ENCODE peak calls at places on chromosomes 7 and 10, in ten cellular contexts. Z, V, U, E, A, O, L, G, Q and Y are unnamed samples.

GRCh38 chr10:63105811-63106755 is 27.0 kb upstream of the NRBF2 start:
- DNase-seq in Z (no peak), V (no peak), U (no peak), E (no peak), A (no peak), O (no peak), L (peak; percentile 48), G (no peak), Q (peak; percentile 38), Y (peak; percentile 21)

GRCh38 chr10:58701398-58702135 is 188.9 kb downstream of the BICC1 start:
- DNase-seq in Z (no peak), V (no peak), U (no peak), E (no peak), A (no peak), O (no peak), L (no peak), G (no peak), Q (no peak), Y (peak; percentile 72)

GRCh38 chr7:154505362-154505761 is 453.2 kb downstream of the DPP6 start:
- DNase-seq in Z (no peak), V (no peak), U (no peak), E (no peak), A (no peak), O (no peak), L (no peak), G (no peak), Q (no peak), Y (no peak)

GRCh38 chr7:117045927-117046710 is 92.8 kb downstream of the ST7 start:
- DNase-seq in Z (no peak), V (no peak), U (no peak), E (no peak), A (no peak), O (no peak), L (no peak), G (no peak), Q (no peak), Y (no peak)

GRCh38 chr7:69457912-69458491 is 140.3 kb upstream of the AUTS2 start:
- DNase-seq in Z (peak; percentile 15), V (no peak), U (peak; percentile 68), E (peak; percentile 80), A (no peak), O (no peak), L (peak; percentile 17), G (no peak), Q (peak; percentile 84), Y (no peak)

GRCh38 chr7:106129291-106129690 is 17.2 kb upstream of the SYPL1 start:
- DNase-seq in Z (no peak), V (no peak), U (no peak), E (no peak), A (no peak), O (no peak), L (no peak), G (no peak), Q (no peak), Y (no peak)

GRCh38 chr10:92291610-92291859 is 568 bp downstream of the MARCHF5 start:
- DNase-seq in Z (no peak), V (no peak), U (no peak), E (no peak), A (no peak), O (no peak), L (no peak), G (no peak), Q (no peak), Y (no peak)

GRCh38 chr7:120950026-120950538 is 495 bp upstream of the ING3 start:
- DNase-seq in Z (no peak), V (no peak), U (no peak), E (no peak), A (no peak), O (no peak), L (no peak), G (no peak), Q (no peak), Y (no peak)

GRCh38 chr10:48305905-48306264 is 592 bp upstream of the MAPK8 start:
- DNase-seq in Z (no peak), V (no peak), U (no peak), E (no peak), A (no peak), O (no peak), L (no peak), G (no peak), Q (no peak), Y (no peak)

GRCh38 chr7:133575726-133576125 is 322.8 kb downstream of the EXOC4 start:
- DNase-seq in Z (no peak), V (no peak), U (no peak), E (no peak), A (no peak), O (no peak), L (no peak), G (no peak), Q (no peak), Y (no peak)

GRCh38 chr10:106540606-106541005 is 623.9 kb downstream of the SORCS1 start:
- DNase-seq in Z (no peak), V (no peak), U (no peak), E (no peak), A (no peak), O (no peak), L (no peak), G (no peak), Q (no peak), Y (no peak)

GRCh38 chr7:155643804-155644177 is 670 bp upstream of the RBM33 start:
- DNase-seq in Z (no peak), V (no peak), U (no peak), E (peak; percentile 53), A (no peak), O (no peak), L (peak; percentile 14), G (no peak), Q (no peak), Y (no peak)

GRCh38 chr7:85103962-85104361 is 82.9 kb downstream of the SEMA3D start:
- DNase-seq in Z (no peak), V (no peak), U (no peak), E (no peak), A (no peak), O (no peak), L (no peak), G (no peak), Q (no peak), Y (no peak)

GRCh38 chr7:43594020-43594419 is 11.1 kb downstream of the STK17A start:
- DNase-seq in Z (no peak), V (no peak), U (no peak), E (no peak), A (no peak), O (no peak), L (no peak), G (no peak), Q (no peak), Y (no peak)

GRCh38 chr10:113576853-113577252 is 24.0 kb downstream of the HABP2 start:
- DNase-seq in Z (no peak), V (no peak), U (no peak), E (no peak), A (no peak), O (no peak), L (no peak), G (no peak), Q (no peak), Y (no peak)

DNA sequence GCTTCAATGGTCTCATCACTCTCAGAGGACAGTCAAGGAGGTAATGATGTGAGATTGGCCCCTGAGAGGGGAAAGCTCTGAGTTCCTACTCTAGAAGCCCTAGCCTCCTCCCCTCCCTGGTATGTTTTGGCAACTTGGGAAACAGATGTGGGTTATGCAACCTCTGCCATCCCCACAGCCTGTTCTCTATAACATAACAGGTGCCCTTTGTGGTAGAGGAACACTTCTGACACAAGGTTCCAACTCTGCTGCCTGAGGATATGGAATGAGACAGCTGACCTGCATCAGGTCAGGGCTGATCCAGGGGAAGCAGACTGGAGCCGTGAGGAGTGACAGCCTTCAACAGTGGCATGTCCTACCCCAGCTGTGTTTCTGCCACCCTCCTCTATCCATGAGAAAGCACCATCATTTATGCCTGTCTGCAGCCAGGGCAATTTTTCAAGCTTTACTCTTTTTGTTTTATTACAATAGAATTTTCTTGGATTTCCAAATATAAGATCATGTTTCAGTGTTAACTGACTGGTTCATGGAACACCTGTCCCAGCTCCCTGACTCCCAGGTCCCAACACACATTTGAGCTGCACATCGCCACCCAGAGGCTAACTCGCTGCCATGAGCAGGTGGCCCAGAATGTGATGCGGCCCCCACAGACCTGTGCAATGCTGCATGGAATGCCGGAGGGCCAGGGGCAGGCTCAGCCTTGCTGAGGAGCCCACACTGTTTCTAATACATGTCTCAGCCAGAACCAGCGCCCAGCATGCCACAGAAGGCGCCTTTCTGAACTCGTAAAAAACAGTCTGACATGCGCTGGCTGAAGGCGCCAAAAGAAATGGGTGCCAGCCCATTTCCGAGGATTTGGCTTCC is 124.7 kb upstream of the CHST15 start:
- DNase-seq in Z (no peak), V (peak; percentile 13), U (no peak), E (peak; percentile 17), A (no peak), O (no peak), L (no peak), G (no peak), Q (no peak), Y (no peak)
- TF ChIP-seq CTCF in Z (no peak), V (no peak), U (no peak), E (no peak), A (no peak), O (no peak), L (no peak), G (no peak), Q (no peak), Y (no peak)

GRCh38 chr10:56360967-56361841 is at the start of gene ZWINT:
- DNase-seq in Z (peak; percentile 96), V (peak; percentile 92), U (peak; percentile 97), E (peak; percentile 98), A (peak; percentile 96), O (peak; percentile 94), L (peak; percentile 83), G (peak; percentile 97), Q (peak; percentile 94), Y (peak; percentile 91)
- H3K27ac ChIP-seq in Z (peak within 1 kb of the TSS; percentile 35), V (peak within 1 kb of the TSS; percentile 71), U (no peak within 1 kb of the TSS), E (peak within 1 kb of the TSS; percentile 4), A (peak within 1 kb of the TSS; percentile 73), O (peak within 1 kb of the TSS; percentile 22), L (no peak within 1 kb of the TSS), G (no peak within 1 kb of the TSS), Q (peak within 1 kb of the TSS; percentile 48), Y (peak within 1 kb of the TSS; percentile 64)

DNA sequence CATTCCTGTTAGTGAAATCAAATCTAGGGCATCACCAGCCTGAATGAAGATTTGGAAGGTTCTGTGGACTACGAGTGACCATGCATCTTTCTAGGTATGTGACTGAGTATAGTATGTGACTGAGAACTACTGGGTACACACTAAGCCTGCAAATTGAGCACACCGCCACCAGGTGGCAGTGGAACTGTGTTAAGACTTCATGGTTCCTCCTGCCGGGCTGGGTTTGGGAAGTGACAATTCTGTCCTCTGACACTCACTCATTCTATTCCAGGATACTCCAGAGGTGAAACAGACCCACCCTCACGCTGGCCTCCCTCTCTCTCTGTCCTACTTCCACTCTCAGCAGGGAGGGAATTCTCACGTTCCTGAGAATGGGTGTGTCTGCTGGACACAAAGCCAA is 84.0 kb upstream of the TMEM248 start:
- DNase-seq in Z (no peak), V (no peak), U (no peak), E (no peak), A (peak; percentile 34), O (peak; percentile 28), L (peak; percentile 5), G (no peak), Q (no peak), Y (no peak)
- TF ChIP-seq POLR2A in Z (no peak), V (no peak), U (no peak), E (no peak), A (no peak), O (no peak), L (no peak), G (no peak), Q (no peak), Y (no peak)

DNA sequence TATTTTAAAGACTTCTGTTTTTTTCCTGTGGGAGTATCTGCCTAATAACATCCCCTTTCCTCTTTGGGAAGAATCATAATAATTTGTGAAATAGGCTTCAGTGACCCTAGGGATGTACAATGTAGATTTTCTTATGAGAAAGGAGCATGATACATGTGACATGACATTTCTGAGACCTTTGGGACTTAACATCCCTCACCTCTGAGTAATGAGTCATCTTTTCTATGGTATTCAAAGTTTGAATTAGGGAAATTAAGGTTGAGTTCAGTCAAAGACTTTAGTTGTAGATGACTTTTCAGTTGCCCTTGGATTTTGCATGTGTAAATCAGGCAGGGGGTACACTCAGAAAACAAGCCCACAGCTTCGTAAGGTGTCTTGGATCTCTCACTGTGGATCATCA is 14.3 kb downstream of the GRK5 start:
- DNase-seq in Z (no peak), V (no peak), U (no peak), E (no peak), A (no peak), O (no peak), L (no peak), G (no peak), Q (no peak), Y (no peak)
- TF ChIP-seq CTCF in Z (no peak), V (no peak), U (no peak), E (no peak), A (no peak), O (no peak), L (no peak), G (no peak), Q (no peak), Y (no peak)